ENCODE peak calls at places on chromosomes 7 and 10, in five cellular contexts. One of them, this sample, is unnamed.

GRCh38 chr10:86363184-86363832 is 3.3 kb downstream of the GRID1 start:
- DNase-seq in hypothalamus: no peak
- DNase-seq in psoas muscle: peak; percentile 51
- DNase-seq in RWPE1: peak; percentile 44
- DNase-seq in AG04450: no peak
- DNase-seq in this sample: no peak

GRCh38 chr7:85695041-85695990 is 508.5 kb upstream of the SEMA3D start:
- DNase-seq in AG04450: no peak
- DNase-seq in RWPE1: peak; percentile 61
- DNase-seq in hypothalamus: no peak
- DNase-seq in psoas muscle: no peak
- DNase-seq in this sample: peak; percentile 26

GRCh38 chr10:131817866-131818509 is 82.8 kb upstream of the PPP2R2D start:
- DNase-seq in RWPE1: no peak
- DNase-seq in AG04450: no peak
- DNase-seq in psoas muscle: peak; percentile 34
- DNase-seq in hypothalamus: no peak
- DNase-seq in this sample: no peak

GRCh38 chr10:22670796-22671195 is 43.6 kb downstream of the PIP4K2A start:
- DNase-seq in psoas muscle: no peak
- DNase-seq in RWPE1: no peak
- DNase-seq in hypothalamus: no peak
- DNase-seq in AG04450: no peak
- DNase-seq in this sample: peak; percentile 60

GRCh38 chr7:128882134-128882533 is 19.5 kb downstream of the ATP6V1F start:
- DNase-seq in RWPE1: no peak
- DNase-seq in psoas muscle: no peak
- DNase-seq in AG04450: no peak
- DNase-seq in hypothalamus: no peak
- DNase-seq in this sample: no peak

GRCh38 chr10:86345296-86346168 is 21.1 kb downstream of the GRID1 start:
- DNase-seq in hypothalamus: no peak
- DNase-seq in psoas muscle: no peak
- DNase-seq in AG04450: no peak
- DNase-seq in RWPE1: peak; percentile 73
- DNase-seq in this sample: no peak

GRCh38 chr7:83996879-83997278 is 197.7 kb downstream of the SEMA3A start:
- DNase-seq in RWPE1: peak; percentile 13
- DNase-seq in psoas muscle: no peak
- DNase-seq in hypothalamus: no peak
- DNase-seq in AG04450: no peak
- DNase-seq in this sample: no peak

GRCh38 chr10:31554556-31554955 is 235.5 kb downstream of the ZEB1 start:
- DNase-seq in RWPE1: no peak
- DNase-seq in psoas muscle: no peak
- DNase-seq in hypothalamus: no peak
- DNase-seq in AG04450: peak; percentile 34
- DNase-seq in this sample: peak; percentile 65

GRCh38 chr7:159016591-159016990 is 128.1 kb downstream of the VIPR2 start:
- DNase-seq in hypothalamus: no peak
- DNase-seq in AG04450: no peak
- DNase-seq in psoas muscle: peak; percentile 28
- DNase-seq in RWPE1: no peak
- DNase-seq in this sample: no peak

GRCh38 chr10:18611168-18611567 is 40.2 kb downstream of the NSUN6 start:
- DNase-seq in RWPE1: no peak
- DNase-seq in AG04450: no peak
- DNase-seq in psoas muscle: no peak
- DNase-seq in hypothalamus: no peak
- DNase-seq in this sample: no peak

GRCh38 chr10:132877473-132877872 is 64.9 kb downstream of the CFAP46 start:
- DNase-seq in RWPE1: no peak
- DNase-seq in AG04450: no peak
- DNase-seq in hypothalamus: no peak
- DNase-seq in psoas muscle: peak; percentile 32
- DNase-seq in this sample: no peak